ENCODE peak calls at places on chromosome 13, in eight cellular contexts. O is foreskin keratinocyte, D is kidney glomerular epithelial cell, T is HTR-8/SVneo, B is COR-L47, L is GM10248, R is dermis microvascular lymphatic vessel endothelial cell, I is LHCN-M2. S is an unnamed sample.

GRCh38 chr13:51844862-51845573 is at the start of gene TMEM272:
- DNase-seq in O (no peak), D (peak), T (peak), B (peak), L (peak), R (peak), I (peak), S (no peak)

GRCh38 chr13:103403148-103403740 is 337.0 kb upstream of the SLC10A2 start:
- DNase-seq in O (peak), D (no peak), T (no peak), B (no peak), L (no peak), R (no peak), I (no peak), S (peak)

GRCh38 chr13:100789481-100789880 is 114.9 kb upstream of the TMTC4 start:
- DNase-seq in O (peak), D (no peak), T (no peak), B (peak), L (no peak), R (peak), I (peak), S (peak)

GRCh38 chr13:69094485-69094884 is 1013.1 kb upstream of the ATXN8OS start:
- DNase-seq in O (no peak), D (no peak), T (no peak), B (no peak), L (no peak), R (no peak), I (no peak), S (no peak)

GRCh38 chr13:35163674-35164073 is 221.6 kb downstream of the NBEA start:
- DNase-seq in O (no peak), D (no peak), T (no peak), B (no peak), L (peak), R (no peak), I (no peak), S (no peak)

GRCh38 chr13:72507394-72508199 is 219.8 kb downstream of the MZT1 start:
- DNase-seq in O (no peak), D (peak), T (no peak), B (no peak), L (no peak), R (no peak), I (peak), S (no peak)

GRCh38 chr13:66222127-66222526 is 1008.0 kb downstream of the PCDH9 start:
- DNase-seq in O (no peak), D (no peak), T (no peak), B (no peak), L (no peak), R (no peak), I (peak), S (no peak)

GRCh38 chr13:113636266-113636963 is 21.6 kb downstream of the ATP4B start:
- DNase-seq in O (no peak), D (no peak), T (no peak), B (no peak), L (no peak), R (no peak), I (no peak), S (no peak)

GRCh38 chr13:89695343-89696257 is 1651.9 kb upstream of the MIR17HG start:
- DNase-seq in O (peak), D (peak), T (peak), B (peak), L (no peak), R (peak), I (peak), S (peak)

GRCh38 chr13:95523598-95523997 is 28.9 kb upstream of the CLDN10 start:
- DNase-seq in O (no peak), D (no peak), T (no peak), B (no peak), L (no peak), R (no peak), I (no peak), S (no peak)

GRCh38 chr13:27964741-27965323 is 4.3 kb downstream of the CDX2 start:
- DNase-seq in O (no peak), D (no peak), T (no peak), B (no peak), L (peak), R (no peak), I (no peak), S (no peak)

GRCh38 chr13:99749627-99750026 is 221.9 kb downstream of the ZIC5 start:
- DNase-seq in O (no peak), D (no peak), T (no peak), B (no peak), L (no peak), R (no peak), I (no peak), S (no peak)

GRCh38 chr13:52830946-52831345 is 17.5 kb downstream of the PCDH8 start:
- DNase-seq in O (peak), D (peak), T (no peak), B (no peak), L (no peak), R (no peak), I (no peak), S (peak)

GRCh38 chr13:110308377-110309158 is 1.5 kb downstream of the COL4A2 start:
- DNase-seq in O (peak), D (peak), T (no peak), B (peak), L (no peak), R (peak), I (peak), S (peak)

GRCh38 chr13:92224052-92224821 is 825.8 kb downstream of the GPC5 start:
- DNase-seq in O (peak), D (no peak), T (peak), B (no peak), L (no peak), R (no peak), I (peak), S (peak)

GRCh38 chr13:77521194-77521593 is 14.3 kb upstream of the SCEL start:
- DNase-seq in O (peak), D (peak), T (no peak), B (no peak), L (no peak), R (peak), I (no peak), S (peak)

GRCh38 chr13:100491164-100491847 is 97.3 kb downstream of the GGACT start:
- DNase-seq in O (no peak), D (no peak), T (no peak), B (no peak), L (no peak), R (peak), I (peak), S (no peak)

GRCh38 chr13:32381539-32381938 is 46.4 kb downstream of the N4BP2L1 start:
- DNase-seq in O (peak), D (peak), T (peak), B (peak), L (peak), R (peak), I (peak), S (peak)

GRCh38 chr13:64928704-64929499 is 2301.2 kb downstream of the PCDH9 start:
- DNase-seq in O (peak), D (peak), T (no peak), B (no peak), L (peak), R (peak), I (peak), S (peak)

GRCh38 chr13:94620286-94620896 is 18.7 kb downstream of the GPR180 start:
- DNase-seq in O (peak), D (peak), T (no peak), B (peak), L (peak), R (peak), I (no peak), S (peak)

GRCh38 chr13:35349052-35349451 is 127.4 kb downstream of the MAB21L1 start:
- DNase-seq in O (no peak), D (no peak), T (no peak), B (no peak), L (no peak), R (no peak), I (no peak), S (no peak)

GRCh38 chr13:30132623-30133553 is 174.5 kb downstream of the KATNAL1 start:
- DNase-seq in O (peak), D (peak), T (peak), B (peak), L (peak), R (peak), I (peak), S (peak)

GRCh38 chr13:77477299-77477848 is 58.1 kb upstream of the SCEL start:
- DNase-seq in O (peak), D (peak), T (no peak), B (no peak), L (no peak), R (no peak), I (no peak), S (no peak)

S was measured in mammary epithelial cell.